ENCODE peak calls at places on chromosomes 5 and 9, in seven cellular contexts. E is type B pancreatic cell; P is anterior cingulate cortex; H is globus pallidus; Y is progenitor cell of endocrine pancreas; L is activated naive CD4-positive, alpha-beta T cell; D is astrocyte of the hippocampus. T is an unnamed sample.

GRCh38 chr5:138280915-138281314 is 6.5 kb upstream of the GFRA3 start:
- DNase-seq in E (no peak), P (no peak), H (no peak), Y (no peak), L (no peak), D (no peak), T (no peak)

GRCh38 chr5:150400020-150400326 is 12.7 kb downstream of the CD74 start:
- DNase-seq in E (no peak), P (no peak), H (no peak), Y (no peak), L (no peak), D (no peak), T (no peak)

GRCh38 chr9:34591091-34591910 is 1.8 kb upstream of the CNTFR start:
- DNase-seq in E (peak; percentile 90), P (peak; percentile 83), H (peak; percentile 76), Y (peak; percentile 85), L (peak; percentile 77), D (peak; percentile 92), T (peak; percentile 82)

GRCh38 chr9:129617167-129617566 is 3.7 kb downstream of the C9orf50 start:
- DNase-seq in E (no peak), P (no peak), H (no peak), Y (no peak), L (no peak), D (peak; percentile 70), T (no peak)

GRCh38 chr5:143262393-143263174 is 140.9 kb downstream of the NR3C1 start:
- DNase-seq in E (no peak), P (no peak), H (no peak), Y (no peak), L (no peak), D (peak; percentile 44), T (no peak)

GRCh38 chr5:14925326-14925725 is 53.7 kb upstream of the ANKH start:
- DNase-seq in E (no peak), P (no peak), H (no peak), Y (no peak), L (no peak), D (no peak), T (no peak)

GRCh38 chr9:134408389-134408788 is 82.1 kb downstream of the RXRA start:
- DNase-seq in E (no peak), P (no peak), H (no peak), Y (no peak), L (no peak), D (no peak), T (no peak)

GRCh38 chr9:27413507-27414214 is 110.4 kb upstream of the IFNK start:
- DNase-seq in E (no peak), P (no peak), H (no peak), Y (no peak), L (no peak), D (no peak), T (peak; percentile 72)

GRCh38 chr5:151660616-151661015 is 26.1 kb downstream of the SPARC start:
- DNase-seq in E (no peak), P (no peak), H (no peak), Y (no peak), L (no peak), D (peak; percentile 62), T (no peak)

GRCh38 chr9:77977210-77977611 is 54.4 kb downstream of the GNAQ start:
- DNase-seq in E (no peak), P (peak; percentile 79), H (peak; percentile 92), Y (no peak), L (peak; percentile 26), D (peak; percentile 73), T (peak; percentile 55)